ENCODE peak calls at places on chromosome 18, in ten cellular contexts. One of them, this sample, is unnamed.

GRCh38 chr18:78620326-78620725 is 359.3 kb upstream of the SALL3 start:
- DNase-seq in nucleus accumbens: no peak
- DNase-seq in activated CD4-positive, alpha-beta T cell treated with anti-CD3 and anti-CD28 coated beads, Interleukin-2, amount 50 U/mL, for 1 hour: no peak
- DNase-seq in RWPE2: no peak
- DNase-seq in non-pigmented ciliary epithelial cell: no peak
- DNase-seq in NCI-H1417: no peak
- DNase-seq in activated naive CD4-positive, alpha-beta T cell treated with Interleukin-2 at 50 U/mL for 16 hours: no peak
- DNase-seq in adrenal gland: no peak
- DNase-seq in DMS 273 treated with DMSO at 0.1 percent for 48 hours: no peak
- DNase-seq in colonic mucosa: no peak
- DNase-seq in this sample: no peak

GRCh38 chr18:27922780-27923179 is 254.2 kb downstream of the CDH2 start:
- DNase-seq in DMS 273 treated with DMSO at 0.1 percent for 48 hours: no peak
- DNase-seq in NCI-H1417: no peak
- DNase-seq in RWPE2: no peak
- DNase-seq in activated naive CD4-positive, alpha-beta T cell treated with Interleukin-2 at 50 U/mL for 16 hours: no peak
- DNase-seq in nucleus accumbens: no peak
- DNase-seq in adrenal gland: no peak
- DNase-seq in colonic mucosa: no peak
- DNase-seq in non-pigmented ciliary epithelial cell: no peak
- DNase-seq in activated CD4-positive, alpha-beta T cell treated with anti-CD3 and anti-CD28 coated beads, Interleukin-2, amount 50 U/mL, for 1 hour: no peak
- DNase-seq in this sample: no peak

GRCh38 chr18:13241083-13241892 is 22.7 kb downstream of the LDLRAD4 start:
- DNase-seq in activated naive CD4-positive, alpha-beta T cell treated with Interleukin-2 at 50 U/mL for 16 hours: no peak
- DNase-seq in RWPE2: no peak
- DNase-seq in activated CD4-positive, alpha-beta T cell treated with anti-CD3 and anti-CD28 coated beads, Interleukin-2, amount 50 U/mL, for 1 hour: no peak
- DNase-seq in colonic mucosa: no peak
- DNase-seq in NCI-H1417: no peak
- DNase-seq in nucleus accumbens: no peak
- DNase-seq in non-pigmented ciliary epithelial cell: no peak
- DNase-seq in DMS 273 treated with DMSO at 0.1 percent for 48 hours: no peak
- DNase-seq in adrenal gland: peak
- DNase-seq in this sample: no peak

GRCh38 chr18:77131652-77132368 is 773 bp downstream of the MBP start:
- DNase-seq in adrenal gland: peak
- DNase-seq in NCI-H1417: peak
- DNase-seq in nucleus accumbens: no peak
- DNase-seq in non-pigmented ciliary epithelial cell: no peak
- DNase-seq in RWPE2: no peak
- DNase-seq in colonic mucosa: peak
- DNase-seq in activated CD4-positive, alpha-beta T cell treated with anti-CD3 and anti-CD28 coated beads, Interleukin-2, amount 50 U/mL, for 1 hour: peak
- DNase-seq in DMS 273 treated with DMSO at 0.1 percent for 48 hours: no peak
- DNase-seq in activated naive CD4-positive, alpha-beta T cell treated with Interleukin-2 at 50 U/mL for 16 hours: peak
- DNase-seq in this sample: no peak

GRCh38 chr18:58324824-58325520 is 280.9 kb downstream of the NEDD4L start:
- DNase-seq in RWPE2: no peak
- DNase-seq in non-pigmented ciliary epithelial cell: no peak
- DNase-seq in activated naive CD4-positive, alpha-beta T cell treated with Interleukin-2 at 50 U/mL for 16 hours: no peak
- DNase-seq in activated CD4-positive, alpha-beta T cell treated with anti-CD3 and anti-CD28 coated beads, Interleukin-2, amount 50 U/mL, for 1 hour: no peak
- DNase-seq in adrenal gland: no peak
- DNase-seq in NCI-H1417: no peak
- DNase-seq in colonic mucosa: no peak
- DNase-seq in nucleus accumbens: no peak
- DNase-seq in DMS 273 treated with DMSO at 0.1 percent for 48 hours: no peak
- DNase-seq in this sample: no peak

GRCh38 chr18:60846396-60846795 is 473.8 kb upstream of the MC4R start:
- DNase-seq in nucleus accumbens: no peak
- DNase-seq in RWPE2: no peak
- DNase-seq in activated naive CD4-positive, alpha-beta T cell treated with Interleukin-2 at 50 U/mL for 16 hours: no peak
- DNase-seq in adrenal gland: no peak
- DNase-seq in activated CD4-positive, alpha-beta T cell treated with anti-CD3 and anti-CD28 coated beads, Interleukin-2, amount 50 U/mL, for 1 hour: no peak
- DNase-seq in non-pigmented ciliary epithelial cell: no peak
- DNase-seq in NCI-H1417: no peak
- DNase-seq in colonic mucosa: no peak
- DNase-seq in DMS 273 treated with DMSO at 0.1 percent for 48 hours: no peak
- DNase-seq in this sample: no peak

GRCh38 chr18:79588636-79589481 is 90.7 kb upstream of the CTDP1 start:
- DNase-seq in NCI-H1417: no peak
- DNase-seq in DMS 273 treated with DMSO at 0.1 percent for 48 hours: no peak
- DNase-seq in non-pigmented ciliary epithelial cell: peak
- DNase-seq in activated CD4-positive, alpha-beta T cell treated with anti-CD3 and anti-CD28 coated beads, Interleukin-2, amount 50 U/mL, for 1 hour: no peak
- DNase-seq in nucleus accumbens: no peak
- DNase-seq in adrenal gland: peak
- DNase-seq in colonic mucosa: peak
- DNase-seq in activated naive CD4-positive, alpha-beta T cell treated with Interleukin-2 at 50 U/mL for 16 hours: no peak
- DNase-seq in RWPE2: peak
- DNase-seq in this sample: no peak

GRCh38 chr18:74942319-74942910 is 266.5 kb downstream of the PTGR3 start:
- DNase-seq in nucleus accumbens: no peak
- DNase-seq in non-pigmented ciliary epithelial cell: no peak
- DNase-seq in activated naive CD4-positive, alpha-beta T cell treated with Interleukin-2 at 50 U/mL for 16 hours: peak
- DNase-seq in NCI-H1417: no peak
- DNase-seq in RWPE2: no peak
- DNase-seq in adrenal gland: no peak
- DNase-seq in activated CD4-positive, alpha-beta T cell treated with anti-CD3 and anti-CD28 coated beads, Interleukin-2, amount 50 U/mL, for 1 hour: no peak
- DNase-seq in DMS 273 treated with DMSO at 0.1 percent for 48 hours: no peak
- DNase-seq in colonic mucosa: no peak
- DNase-seq in this sample: no peak

GRCh38 chr18:42196651-42197050 is 241.6 kb downstream of the PIK3C3 start:
- DNase-seq in activated naive CD4-positive, alpha-beta T cell treated with Interleukin-2 at 50 U/mL for 16 hours: no peak
- DNase-seq in activated CD4-positive, alpha-beta T cell treated with anti-CD3 and anti-CD28 coated beads, Interleukin-2, amount 50 U/mL, for 1 hour: no peak
- DNase-seq in non-pigmented ciliary epithelial cell: no peak
- DNase-seq in colonic mucosa: no peak
- DNase-seq in DMS 273 treated with DMSO at 0.1 percent for 48 hours: no peak
- DNase-seq in RWPE2: no peak
- DNase-seq in adrenal gland: no peak
- DNase-seq in nucleus accumbens: no peak
- DNase-seq in NCI-H1417: no peak
- DNase-seq in this sample: no peak

GRCh38 chr18:63292844-63293683 is 26.5 kb downstream of the BCL2 start:
- DNase-seq in activated naive CD4-positive, alpha-beta T cell treated with Interleukin-2 at 50 U/mL for 16 hours: peak
- DNase-seq in nucleus accumbens: no peak
- DNase-seq in non-pigmented ciliary epithelial cell: no peak
- DNase-seq in RWPE2: no peak
- DNase-seq in NCI-H1417: no peak
- DNase-seq in colonic mucosa: no peak
- DNase-seq in activated CD4-positive, alpha-beta T cell treated with anti-CD3 and anti-CD28 coated beads, Interleukin-2, amount 50 U/mL, for 1 hour: peak
- DNase-seq in adrenal gland: no peak
- DNase-seq in DMS 273 treated with DMSO at 0.1 percent for 48 hours: no peak
- DNase-seq in this sample: no peak

GRCh38 chr18:44786257-44786656 is 105.6 kb downstream of the SETBP1 start:
- DNase-seq in adrenal gland: no peak
- DNase-seq in RWPE2: no peak
- DNase-seq in activated CD4-positive, alpha-beta T cell treated with anti-CD3 and anti-CD28 coated beads, Interleukin-2, amount 50 U/mL, for 1 hour: no peak
- DNase-seq in colonic mucosa: no peak
- DNase-seq in NCI-H1417: no peak
- DNase-seq in nucleus accumbens: no peak
- DNase-seq in DMS 273 treated with DMSO at 0.1 percent for 48 hours: no peak
- DNase-seq in non-pigmented ciliary epithelial cell: no peak
- DNase-seq in activated naive CD4-positive, alpha-beta T cell treated with Interleukin-2 at 50 U/mL for 16 hours: no peak
- DNase-seq in this sample: no peak

GRCh38 chr18:48032876-48033769 is 102.7 kb upstream of the SMAD2 start:
- DNase-seq in nucleus accumbens: no peak
- DNase-seq in activated naive CD4-positive, alpha-beta T cell treated with Interleukin-2 at 50 U/mL for 16 hours: no peak
- DNase-seq in colonic mucosa: no peak
- DNase-seq in non-pigmented ciliary epithelial cell: peak
- DNase-seq in DMS 273 treated with DMSO at 0.1 percent for 48 hours: no peak
- DNase-seq in adrenal gland: peak
- DNase-seq in activated CD4-positive, alpha-beta T cell treated with anti-CD3 and anti-CD28 coated beads, Interleukin-2, amount 50 U/mL, for 1 hour: no peak
- DNase-seq in RWPE2: peak
- DNase-seq in NCI-H1417: no peak
- DNase-seq in this sample: no peak

GRCh38 chr18:41906528-41907256 is 48.3 kb upstream of the PIK3C3 start:
- DNase-seq in NCI-H1417: peak
- DNase-seq in RWPE2: no peak
- DNase-seq in adrenal gland: no peak
- DNase-seq in DMS 273 treated with DMSO at 0.1 percent for 48 hours: no peak
- DNase-seq in activated CD4-positive, alpha-beta T cell treated with anti-CD3 and anti-CD28 coated beads, Interleukin-2, amount 50 U/mL, for 1 hour: no peak
- DNase-seq in non-pigmented ciliary epithelial cell: peak
- DNase-seq in activated naive CD4-positive, alpha-beta T cell treated with Interleukin-2 at 50 U/mL for 16 hours: peak
- DNase-seq in nucleus accumbens: no peak
- DNase-seq in colonic mucosa: no peak
- DNase-seq in this sample: peak

GRCh38 chr18:58768293-58768974 is 96.2 kb upstream of the ZNF532 start:
- DNase-seq in DMS 273 treated with DMSO at 0.1 percent for 48 hours: peak
- DNase-seq in adrenal gland: peak
- DNase-seq in activated CD4-positive, alpha-beta T cell treated with anti-CD3 and anti-CD28 coated beads, Interleukin-2, amount 50 U/mL, for 1 hour: peak
- DNase-seq in non-pigmented ciliary epithelial cell: no peak
- DNase-seq in activated naive CD4-positive, alpha-beta T cell treated with Interleukin-2 at 50 U/mL for 16 hours: peak
- DNase-seq in RWPE2: peak
- DNase-seq in nucleus accumbens: peak
- DNase-seq in colonic mucosa: peak
- DNase-seq in NCI-H1417: peak
- DNase-seq in this sample: peak

GRCh38 chr18:44466997-44467396 is 213.7 kb upstream of the SETBP1 start:
- DNase-seq in activated CD4-positive, alpha-beta T cell treated with anti-CD3 and anti-CD28 coated beads, Interleukin-2, amount 50 U/mL, for 1 hour: no peak
- DNase-seq in NCI-H1417: no peak
- DNase-seq in DMS 273 treated with DMSO at 0.1 percent for 48 hours: no peak
- DNase-seq in activated naive CD4-positive, alpha-beta T cell treated with Interleukin-2 at 50 U/mL for 16 hours: no peak
- DNase-seq in non-pigmented ciliary epithelial cell: no peak
- DNase-seq in colonic mucosa: no peak
- DNase-seq in nucleus accumbens: no peak
- DNase-seq in RWPE2: no peak
- DNase-seq in adrenal gland: no peak
- DNase-seq in this sample: no peak

GRCh38 chr18:12239426-12239825 is 14.7 kb upstream of the CIDEA start:
- DNase-seq in RWPE2: no peak
- DNase-seq in activated naive CD4-positive, alpha-beta T cell treated with Interleukin-2 at 50 U/mL for 16 hours: no peak
- DNase-seq in NCI-H1417: no peak
- DNase-seq in non-pigmented ciliary epithelial cell: no peak
- DNase-seq in DMS 273 treated with DMSO at 0.1 percent for 48 hours: no peak
- DNase-seq in nucleus accumbens: no peak
- DNase-seq in activated CD4-positive, alpha-beta T cell treated with anti-CD3 and anti-CD28 coated beads, Interleukin-2, amount 50 U/mL, for 1 hour: no peak
- DNase-seq in colonic mucosa: no peak
- DNase-seq in adrenal gland: no peak
- DNase-seq in this sample: no peak

GRCh38 chr18:25467226-25468065 is 115.5 kb upstream of the ZNF521 start:
- DNase-seq in activated naive CD4-positive, alpha-beta T cell treated with Interleukin-2 at 50 U/mL for 16 hours: no peak
- DNase-seq in activated CD4-positive, alpha-beta T cell treated with anti-CD3 and anti-CD28 coated beads, Interleukin-2, amount 50 U/mL, for 1 hour: no peak
- DNase-seq in NCI-H1417: no peak
- DNase-seq in RWPE2: no peak
- DNase-seq in nucleus accumbens: no peak
- DNase-seq in colonic mucosa: no peak
- DNase-seq in DMS 273 treated with DMSO at 0.1 percent for 48 hours: peak
- DNase-seq in non-pigmented ciliary epithelial cell: no peak
- DNase-seq in adrenal gland: peak
- DNase-seq in this sample: peak

GRCh38 chr18:64287926-64288325 is 139.0 kb upstream of the LINC00305 start:
- DNase-seq in RWPE2: no peak
- DNase-seq in colonic mucosa: no peak
- DNase-seq in nucleus accumbens: no peak
- DNase-seq in DMS 273 treated with DMSO at 0.1 percent for 48 hours: no peak
- DNase-seq in activated naive CD4-positive, alpha-beta T cell treated with Interleukin-2 at 50 U/mL for 16 hours: no peak
- DNase-seq in activated CD4-positive, alpha-beta T cell treated with anti-CD3 and anti-CD28 coated beads, Interleukin-2, amount 50 U/mL, for 1 hour: no peak
- DNase-seq in non-pigmented ciliary epithelial cell: no peak
- DNase-seq in adrenal gland: no peak
- DNase-seq in NCI-H1417: no peak
- DNase-seq in this sample: no peak

GRCh38 chr18:24918257-24918656 is 433.7 kb downstream of the ZNF521 start:
- DNase-seq in DMS 273 treated with DMSO at 0.1 percent for 48 hours: no peak
- DNase-seq in NCI-H1417: no peak
- DNase-seq in activated naive CD4-positive, alpha-beta T cell treated with Interleukin-2 at 50 U/mL for 16 hours: no peak
- DNase-seq in activated CD4-positive, alpha-beta T cell treated with anti-CD3 and anti-CD28 coated beads, Interleukin-2, amount 50 U/mL, for 1 hour: no peak
- DNase-seq in colonic mucosa: no peak
- DNase-seq in non-pigmented ciliary epithelial cell: no peak
- DNase-seq in nucleus accumbens: no peak
- DNase-seq in adrenal gland: no peak
- DNase-seq in RWPE2: no peak
- DNase-seq in this sample: no peak